ENCODE peak calls at places on chromosomes 11 and 22, in six cellular contexts. H is AG09309; D is CD4-positive, alpha-beta T cell; Q is stimulated activated CD8-positive, alpha-beta memory T cell treated with anti-CD3 and anti-CD28 coated beads, Interleukin-4, amount 100 ng/mL, for 1 hour; T is naive thymus-derived CD8-positive, alpha-beta T cell; R is caudate nucleus. J is an unnamed sample.

GRCh38 chr11:63999349-64000025 is 13.2 kb downstream of the OTUB1 start:
- DNase-seq in H (no peak), D (peak), Q (peak), T (peak), R (no peak), J (no peak)

GRCh38 chr11:128210148-128210940 is 377.0 kb downstream of the ETS1 start:
- DNase-seq in H (peak), D (no peak), Q (no peak), T (no peak), R (no peak), J (no peak)

GRCh38 chr22:17781319-17782031 is 7.2 kb upstream of the BID start:
- DNase-seq in H (peak), D (no peak), Q (no peak), T (peak), R (no peak), J (peak)

GRCh38 chr11:14182833-14183340 is 176.1 kb downstream of the RRAS2 start:
- DNase-seq in H (no peak), D (no peak), Q (no peak), T (no peak), R (no peak), J (no peak)

GRCh38 chr11:96228911-96229310 is 114.1 kb downstream of the MAML2 start:
- DNase-seq in H (no peak), D (no peak), Q (no peak), T (no peak), R (no peak), J (no peak)

GRCh38 chr11:1222491-1223345 is at the start of gene MUC5B:
- DNase-seq in H (no peak), D (no peak), Q (no peak), T (no peak), R (no peak), J (peak)

GRCh38 chr22:18048441-18048898 is 24.1 kb upstream of the MICAL3 start:
- DNase-seq in H (no peak), D (no peak), Q (no peak), T (no peak), R (no peak), J (no peak)

GRCh38 chr11:117793521-117793920 is 3.5 kb downstream of the DSCAML1 start:
- DNase-seq in H (no peak), D (no peak), Q (no peak), T (no peak), R (no peak), J (no peak)

GRCh38 chr11:74330065-74330858 is 18.8 kb upstream of the P4HA3 start:
- DNase-seq in H (no peak), D (no peak), Q (no peak), T (no peak), R (no peak), J (no peak)

GRCh38 chr22:42364641-42365336 is 67.4 kb downstream of the NFAM1 start:
- DNase-seq in H (no peak), D (no peak), Q (no peak), T (no peak), R (no peak), J (no peak)

GRCh38 chr11:45182902-45183301 is 36.5 kb downstream of the PRDM11 start:
- DNase-seq in H (no peak), D (no peak), Q (no peak), T (no peak), R (no peak), J (no peak)

GRCh38 chr11:90134420-90135003 is at the start of gene NAALAD2:
- DNase-seq in H (no peak), D (no peak), Q (no peak), T (no peak), R (no peak), J (no peak)

GRCh38 chr11:47269829-47270305 is at the start of gene MADD:
- DNase-seq in H (no peak), D (peak), Q (peak), T (peak), R (no peak), J (peak)

GRCh38 chr11:117633186-117633585 is 163.8 kb downstream of the DSCAML1 start:
- DNase-seq in H (no peak), D (no peak), Q (no peak), T (no peak), R (no peak), J (no peak)

GRCh38 chr11:98453378-98453777 is 567.4 kb upstream of the CNTN5 start:
- DNase-seq in H (no peak), D (no peak), Q (no peak), T (no peak), R (no peak), J (no peak)

J was measured in COR-L47.